ENCODE peak calls at places on chromosomes 12 and 14, in six cellular contexts. Q is neuronal stem cell, I is IMR-90, M is H1, G is mesendoderm, A is mesenchymal stem cell. F is an unnamed sample.

GRCh38 chr14:55116246-55117030 is 12.6 kb upstream of the LGALS3 start:
- DNase-seq in Q (no peak), I (no peak), M (no peak), G (no peak), A (no peak), F (no peak)

GRCh38 chr14:44940944-44941343 is 20.8 kb downstream of the KLHL28 start:
- DNase-seq in Q (no peak), I (no peak), M (no peak), G (no peak), A (no peak), F (no peak)

GRCh38 chr14:89276424-89276975 is 140.5 kb downstream of the FOXN3 start:
- DNase-seq in Q (no peak), I (peak; percentile 76), M (no peak), G (no peak), A (peak; percentile 59), F (no peak)

GRCh38 chr14:89418452-89418851 is 1.4 kb upstream of the FOXN3 start:
- DNase-seq in Q (no peak), I (no peak), M (no peak), G (peak; percentile 65), A (no peak), F (peak; percentile 63)

GRCh38 chr12:129195081-129195480 is 341.8 kb downstream of the GLT1D1 start:
- DNase-seq in Q (no peak), I (no peak), M (no peak), G (peak; percentile 60), A (no peak), F (peak; percentile 66)

GRCh38 chr12:50017047-50017446 is 8.2 kb downstream of the RACGAP1 start:
- DNase-seq in Q (no peak), I (peak; percentile 93), M (no peak), G (no peak), A (peak; percentile 86), F (no peak)

GRCh38 chr14:58918066-58918465 is 270.4 kb upstream of the DAAM1 start:
- DNase-seq in Q (no peak), I (peak; percentile 77), M (no peak), G (no peak), A (peak; percentile 26), F (no peak)

GRCh38 chr12:111450676-111451075 is 45.0 kb downstream of the SH2B3 start:
- DNase-seq in Q (no peak), I (no peak), M (no peak), G (no peak), A (no peak), F (no peak)

GRCh38 chr12:39102474-39103209 is 197.3 kb upstream of the CPNE8 start:
- DNase-seq in Q (no peak), I (no peak), M (no peak), G (no peak), A (peak; percentile 6), F (no peak)

GRCh38 chr12:6039894-6040601 is 84.4 kb downstream of the VWF start:
- DNase-seq in Q (no peak), I (peak; percentile 74), M (no peak), G (peak; percentile 85), A (peak; percentile 73), F (peak; percentile 84)

GRCh38 chr12:110582286-110583136 is 607 bp downstream of the PPTC7 start:
- DNase-seq in Q (peak; percentile 45), I (peak; percentile 33), M (no peak), G (peak; percentile 62), A (peak; percentile 80), F (peak; percentile 58)

GRCh38 chr14:105305350-105305749 is 4.5 kb upstream of the BRF1 start:
- DNase-seq in Q (no peak), I (no peak), M (no peak), G (no peak), A (no peak), F (no peak)

GRCh38 chr12:112979281-112979680 is 962 bp downstream of the OAS2 start:
- DNase-seq in Q (no peak), I (no peak), M (no peak), G (no peak), A (no peak), F (no peak)

GRCh38 chr14:65471038-65471878 is 58.7 kb downstream of the FUT8 start:
- DNase-seq in Q (no peak), I (no peak), M (no peak), G (no peak), A (no peak), F (no peak)

GRCh38 chr12:110266980-110267620 is 13.9 kb upstream of the ATP2A2 start:
- DNase-seq in Q (no peak), I (peak; percentile 74), M (no peak), G (no peak), A (peak; percentile 82), F (no peak)

GRCh38 chr12:120249875-120250795 is 15.4 kb downstream of the PXN start:
- DNase-seq in Q (no peak), I (no peak), M (no peak), G (no peak), A (peak; percentile 51), F (peak; percentile 28)

GRCh38 chr14:76880432-76880831 is 54.2 kb downstream of the LRRC74A start:
- DNase-seq in Q (no peak), I (no peak), M (no peak), G (no peak), A (no peak), F (no peak)

GRCh38 chr14:79585845-79586244 is 625.5 kb downstream of the DIO2 start:
- DNase-seq in Q (no peak), I (peak; percentile 55), M (no peak), G (peak; percentile 40), A (no peak), F (no peak)

GRCh38 chr12:96225994-96226399 is 31.8 kb downstream of the ELK3 start:
- DNase-seq in Q (no peak), I (no peak), M (no peak), G (no peak), A (no peak), F (no peak)

GRCh38 chr12:69948874-69949273 is 123.8 kb downstream of the MYRFL start:
- DNase-seq in Q (no peak), I (no peak), M (no peak), G (no peak), A (no peak), F (no peak)

GRCh38 chr12:87676726-87677125 is 352.5 kb downstream of the C12orf50 start:
- DNase-seq in Q (no peak), I (no peak), M (no peak), G (no peak), A (no peak), F (no peak)

GRCh38 chr12:2273288-2273687 is 220.5 kb downstream of the CACNA1C start:
- DNase-seq in Q (no peak), I (peak; percentile 83), M (no peak), G (no peak), A (no peak), F (no peak)

DNA sequence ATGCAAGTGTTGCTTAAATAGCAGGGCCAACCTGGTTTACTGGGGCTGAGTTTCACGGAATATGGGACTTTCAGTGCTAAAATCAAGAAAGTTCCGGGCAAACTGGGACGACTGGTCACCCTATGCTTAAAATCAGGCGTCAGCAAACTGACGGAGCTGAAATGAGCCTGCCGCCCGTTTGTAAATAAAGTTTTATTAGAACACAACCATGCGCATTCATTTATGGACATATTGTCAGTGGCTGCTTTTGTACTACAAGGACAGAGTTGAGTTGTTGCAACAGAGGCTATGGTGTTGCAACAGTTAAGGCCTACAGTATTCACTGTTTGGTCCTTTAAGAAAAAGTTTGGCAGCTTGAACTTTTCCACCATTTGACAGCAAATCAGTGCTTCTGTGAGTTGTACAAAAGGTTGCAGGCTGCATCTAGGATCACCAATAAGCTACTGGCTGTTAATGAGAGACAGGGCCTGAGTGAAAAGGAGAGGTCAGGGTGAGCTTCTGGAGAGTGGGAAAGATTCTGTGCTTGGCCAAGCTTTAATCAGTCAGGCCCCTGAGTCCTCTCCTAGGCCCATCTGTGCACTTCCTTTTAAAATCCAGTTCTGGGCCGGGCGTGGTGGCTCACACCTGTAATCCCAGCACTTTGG is 13.3 kb downstream of the SELPLG start:
- DNase-seq in Q (no peak), I (peak; percentile 63), M (no peak), G (no peak), A (peak; percentile 86), F (no peak)
- H3K79me1 ChIP-seq in Q (no peaks in the 10 kb centered on the region), I (no peaks in the 10 kb centered on the region), M (no peaks in the 10 kb centered on the region), G (no peaks in the 10 kb centered on the region), A (no peaks in the 10 kb centered on the region), F (no peaks in the 10 kb centered on the region)

GRCh38 chr14:38751459-38751858 is 351.6 kb downstream of the SEC23A start:
- DNase-seq in Q (no peak), I (no peak), M (no peak), G (no peak), A (no peak), F (no peak)
- H2BK15ac ChIP-seq in Q (no peak overlapping the region), I (no peak overlapping the region), M (no peak overlapping the region), G (no peak overlapping the region), A (no peak overlapping the region), F (no peak overlapping the region)

GRCh38 chr12:122312926-122313325 is 46.6 kb upstream of the VPS33A start:
- DNase-seq in Q (no peak), I (no peak), M (no peak), G (no peak), A (no peak), F (no peak)
- H3K23ac ChIP-seq in Q (no peak overlapping the region), I (no peak overlapping the region), M (no peak overlapping the region), G (no peak overlapping the region), A (no peak overlapping the region), F (no peak overlapping the region)

DNA sequence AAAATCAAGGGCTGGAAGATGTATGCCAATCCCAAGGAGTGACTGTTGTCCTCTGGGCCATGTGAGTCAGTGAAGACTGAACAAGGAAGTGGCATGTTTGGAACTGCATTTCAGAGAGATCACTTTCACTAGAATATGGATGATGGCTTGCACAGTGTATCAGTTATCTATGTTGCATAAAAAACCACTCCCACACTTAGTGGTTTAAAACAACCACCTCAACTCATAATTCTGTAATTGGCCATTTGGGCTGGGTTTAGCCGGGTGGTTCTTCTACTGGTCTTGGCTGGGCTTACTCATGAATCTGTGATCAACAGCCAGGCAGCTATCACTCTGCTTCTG is 15.4 kb downstream of the BDKRB1 start:
- DNase-seq in Q (no peak), I (no peak), M (no peak), G (no peak), A (no peak), F (no peak)
- H3K79me1 ChIP-seq in Q (no peaks in the 10 kb centered on the region), I (peaks cover 2% of the 10 kb centered on the region), M (no peaks in the 10 kb centered on the region), G (no peaks in the 10 kb centered on the region), A (no peaks in the 10 kb centered on the region), F (no peaks in the 10 kb centered on the region)

GRCh38 chr14:32934891-32935633 is 3.6 kb upstream of the NPAS3 start:
- DNase-seq in Q (no peak), I (no peak), M (no peak), G (peak; percentile 50), A (peak; percentile 43), F (peak; percentile 49)

GRCh38 chr14:32933623-32933942 is 5.1 kb upstream of the NPAS3 start:
- DNase-seq in Q (peak; percentile 48), I (no peak), M (no peak), G (peak; percentile 76), A (peak; percentile 78), F (no peak)

GRCh38 chr14:32932302-32932920 is 6.3 kb upstream of the NPAS3 start:
- DNase-seq in Q (no peak), I (no peak), M (no peak), G (peak; percentile 27), A (peak; percentile 27), F (no peak)

GRCh38 chr14:32932921-32933622 is 5.6 kb upstream of the NPAS3 start:
- DNase-seq in Q (peak; percentile 45), I (no peak), M (no peak), G (peak; percentile 71), A (peak; percentile 16), F (peak; percentile 81)

GRCh38 chr14:32933943-32934890 is 4.5 kb upstream of the NPAS3 start:
- DNase-seq in Q (peak; percentile 63), I (no peak), M (no peak), G (peak; percentile 60), A (peak; percentile 64), F (peak; percentile 64)
- H2BK15ac ChIP-seq in Q (peak overlapping the region; percentile 65), I (no peak overlapping the region), M (peak overlapping the region; percentile 88), G (no peak overlapping the region), A (no peak overlapping the region), F (no peak overlapping the region)

GRCh38 chr12:127236491-127236890 is 1030.5 kb upstream of the TMEM132C start:
- DNase-seq in Q (no peak), I (no peak), M (no peak), G (no peak), A (no peak), F (no peak)
- H3K23ac ChIP-seq in Q (no peak overlapping the region), I (no peak overlapping the region), M (no peak overlapping the region), G (no peak overlapping the region), A (no peak overlapping the region), F (no peak overlapping the region)

F was measured in H9.